ENCODE peak calls at places on chromosomes 7 and 10, in seven cellular contexts. One of them, this sample, is unnamed.
A peak's percentile ranks its signal among the peaks of the same experiment; 100 is the strongest.

GRCh38 chr7:46257766-46258448 is 336.8 kb upstream of the IGFBP3 start:
- DNase-seq in neural progenitor cell: no peak
- DNase-seq in PC-3: peak; percentile 94
- DNase-seq in GM23248: peak; percentile 96
- DNase-seq in GM23338: no peak
- DNase-seq in HCT116: peak; percentile 15
- DNase-seq in hepatocyte: no peak
- DNase-seq in this sample: no peak

GRCh38 chr10:86662186-86663045 is 5.9 kb upstream of the LDB3 start:
- DNase-seq in neural progenitor cell: no peak
- DNase-seq in PC-3: no peak
- DNase-seq in GM23248: no peak
- DNase-seq in GM23338: no peak
- DNase-seq in HCT116: no peak
- DNase-seq in hepatocyte: no peak
- DNase-seq in this sample: no peak

GRCh38 chr10:95537543-95537930 is 23.6 kb downstream of the SORBS1 start:
- DNase-seq in neural progenitor cell: no peak
- DNase-seq in PC-3: peak; percentile 88
- DNase-seq in GM23248: no peak
- DNase-seq in GM23338: no peak
- DNase-seq in HCT116: no peak
- DNase-seq in hepatocyte: no peak
- DNase-seq in this sample: no peak

GRCh38 chr10:80359644-80360043 is 3.1 kb downstream of the DYDC2 start:
- DNase-seq in neural progenitor cell: no peak
- DNase-seq in PC-3: no peak
- DNase-seq in GM23248: no peak
- DNase-seq in GM23338: no peak
- DNase-seq in HCT116: no peak
- DNase-seq in hepatocyte: no peak
- DNase-seq in this sample: no peak

GRCh38 chr10:13658256-13658655 is 71.5 kb downstream of the PRPF18 start:
- DNase-seq in neural progenitor cell: no peak
- DNase-seq in PC-3: no peak
- DNase-seq in GM23248: no peak
- DNase-seq in GM23338: no peak
- DNase-seq in HCT116: no peak
- DNase-seq in hepatocyte: no peak
- DNase-seq in this sample: no peak

GRCh38 chr7:114925443-114925842 is 3.5 kb downstream of the MDFIC start:
- DNase-seq in neural progenitor cell: no peak
- DNase-seq in PC-3: no peak
- DNase-seq in GM23248: no peak
- DNase-seq in GM23338: no peak
- DNase-seq in HCT116: no peak
- DNase-seq in hepatocyte: no peak
- DNase-seq in this sample: no peak

GRCh38 chr10:129767751-129768150 is 196.3 kb downstream of the EBF3 start:
- DNase-seq in neural progenitor cell: no peak
- DNase-seq in PC-3: no peak
- DNase-seq in GM23248: no peak
- DNase-seq in GM23338: no peak
- DNase-seq in HCT116: no peak
- DNase-seq in hepatocyte: no peak
- DNase-seq in this sample: no peak

GRCh38 chr7:26199301-26200112 is 1.0 kb downstream of the HNRNPA2B1 start:
- DNase-seq in neural progenitor cell: peak; percentile 86
- DNase-seq in PC-3: no peak
- DNase-seq in GM23248: peak; percentile 77
- DNase-seq in GM23338: peak; percentile 59
- DNase-seq in HCT116: no peak
- DNase-seq in hepatocyte: peak; percentile 77
- DNase-seq in this sample: peak; percentile 45

GRCh38 chr7:139522830-139523198 is 671 bp upstream of the CLEC2L start:
- DNase-seq in neural progenitor cell: no peak
- DNase-seq in PC-3: no peak
- DNase-seq in GM23248: no peak
- DNase-seq in GM23338: peak; percentile 27
- DNase-seq in HCT116: no peak
- DNase-seq in hepatocyte: no peak
- DNase-seq in this sample: no peak

GRCh38 chr7:74612015-74612829 is 45.3 kb upstream of the GTF2I start:
- DNase-seq in neural progenitor cell: peak; percentile 18
- DNase-seq in PC-3: no peak
- DNase-seq in GM23248: peak; percentile 29
- DNase-seq in GM23338: peak; percentile 45
- DNase-seq in HCT116: no peak
- DNase-seq in hepatocyte: no peak
- DNase-seq in this sample: no peak

DNA sequence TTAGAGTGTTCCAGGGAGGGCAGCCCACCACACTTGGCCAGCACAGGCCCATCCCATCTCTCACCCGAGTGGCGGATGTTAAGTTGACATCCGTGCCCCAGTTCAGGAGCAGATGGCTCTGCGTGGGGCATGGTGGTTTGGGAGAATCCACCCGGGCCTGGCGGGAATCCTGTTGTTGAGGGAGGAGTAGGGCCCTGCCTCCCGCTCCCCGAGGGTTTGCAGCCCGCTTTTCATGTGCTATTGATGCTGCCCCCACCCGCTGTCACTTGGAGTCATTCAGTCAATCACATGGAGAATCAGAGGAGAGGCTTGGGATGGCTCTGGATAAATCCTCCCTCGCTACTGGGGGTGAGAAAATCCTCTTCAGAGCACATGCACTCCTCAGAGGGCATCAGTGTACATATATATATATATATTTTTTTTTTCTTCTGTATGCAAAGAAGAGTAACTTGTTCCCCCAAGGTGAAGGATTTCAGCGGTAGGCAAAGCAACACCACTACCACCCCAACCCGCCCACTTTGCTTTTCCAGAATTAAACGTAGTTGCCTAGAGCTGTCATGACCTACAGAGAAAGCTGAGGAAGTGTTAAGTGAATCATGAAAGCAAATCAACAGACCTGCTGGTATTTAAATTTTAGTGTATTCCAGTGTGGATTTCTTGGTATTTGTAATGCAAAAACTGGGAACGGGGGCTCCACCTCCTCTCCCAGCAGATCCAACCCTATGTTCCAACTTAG is 450.7 kb upstream of the GALNT17 start:
- DNase-seq in neural progenitor cell: peak; percentile 44
- DNase-seq in PC-3: no peak
- DNase-seq in GM23248: no peak
- DNase-seq in GM23338: peak; percentile 50
- DNase-seq in HCT116: no peak
- DNase-seq in hepatocyte: no peak
- DNase-seq in this sample: no peak
- H3K4me2 ChIP-seq in neural progenitor cell: peak overlapping the region; percentile 63
- H3K4me2 ChIP-seq in PC-3: no peak overlapping the region
- H3K4me2 ChIP-seq in GM23248: no peak overlapping the region
- H3K4me2 ChIP-seq in GM23338: peak overlapping the region; percentile 53
- H3K4me2 ChIP-seq in HCT116: no peak overlapping the region
- H3K4me2 ChIP-seq in hepatocyte: peak overlapping the region; percentile 66
- H3K4me2 ChIP-seq in this sample: peak overlapping the region; percentile 96

DNA sequence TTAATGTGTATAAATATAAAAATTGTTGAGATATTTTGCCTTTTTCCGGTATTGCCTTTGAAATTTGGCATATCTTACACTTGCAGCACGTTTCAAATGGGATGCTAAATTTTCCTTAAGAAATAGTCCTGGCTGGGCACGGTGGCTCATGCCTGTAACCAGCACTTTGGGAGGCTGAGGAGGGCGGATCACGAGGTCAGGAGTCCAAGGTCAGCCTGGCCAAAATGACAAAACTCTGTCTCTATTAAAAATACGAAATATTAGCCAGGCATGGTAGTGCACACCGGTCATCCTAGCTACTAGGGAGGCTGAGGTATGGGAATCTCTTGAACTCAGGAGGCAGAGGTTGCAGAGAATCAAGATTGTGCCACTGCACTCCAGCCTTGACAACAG is 220.2 kb downstream of the PTEN start:
- DNase-seq in neural progenitor cell: no peak
- DNase-seq in PC-3: no peak
- DNase-seq in GM23248: no peak
- DNase-seq in GM23338: no peak
- DNase-seq in HCT116: no peak
- DNase-seq in hepatocyte: no peak
- DNase-seq in this sample: no peak
- TF ChIP-seq EZH2phosphoT487 in neural progenitor cell: no peak
- TF ChIP-seq EZH2phosphoT487 in PC-3: no peak
- TF ChIP-seq EZH2phosphoT487 in GM23248: no peak
- TF ChIP-seq EZH2phosphoT487 in GM23338: no peak
- TF ChIP-seq EZH2phosphoT487 in HCT116: no peak
- TF ChIP-seq EZH2phosphoT487 in hepatocyte: no peak
- TF ChIP-seq EZH2phosphoT487 in this sample: no peak

DNA sequence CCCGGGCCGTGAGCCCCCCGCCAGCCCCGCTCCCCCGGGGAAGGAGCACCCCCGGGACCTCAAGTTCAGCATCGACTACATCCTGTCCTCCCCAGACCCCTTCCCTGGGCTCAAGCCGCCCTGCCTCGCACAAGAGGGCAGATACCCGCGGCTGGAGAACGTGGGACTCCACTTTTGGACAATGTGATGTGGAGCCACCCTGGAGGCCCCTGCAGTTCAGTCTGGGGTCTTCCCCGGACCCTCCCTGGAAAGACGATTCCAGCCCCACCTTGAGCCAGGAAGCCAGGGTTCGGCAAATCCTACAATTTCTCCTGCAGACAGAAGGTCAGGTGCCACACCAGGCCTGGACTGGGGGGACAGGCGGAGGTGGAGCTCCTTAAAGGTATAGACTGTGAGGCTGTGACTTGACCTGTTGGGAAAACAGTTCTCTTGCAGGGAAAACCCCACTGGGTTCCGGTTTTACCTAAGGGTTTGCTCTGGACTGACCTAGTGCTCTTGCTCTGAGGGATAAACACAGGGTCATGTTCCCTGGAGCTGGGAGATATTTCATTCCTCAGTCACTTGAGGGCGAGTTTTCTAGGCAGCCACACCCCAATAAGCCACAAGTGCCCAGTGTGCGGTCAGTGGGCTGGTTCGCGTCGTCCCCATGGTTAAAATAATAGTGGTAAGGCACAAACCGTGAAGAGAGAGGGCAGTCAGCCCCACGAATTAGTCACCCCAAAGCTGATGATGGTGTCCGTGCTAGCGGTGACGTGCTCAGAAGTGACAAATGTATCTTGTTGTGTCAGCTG is 1.5 kb downstream of the FOXL3 start:
- DNase-seq in neural progenitor cell: no peak
- DNase-seq in PC-3: no peak
- DNase-seq in GM23248: no peak
- DNase-seq in GM23338: no peak
- DNase-seq in HCT116: no peak
- DNase-seq in hepatocyte: no peak
- DNase-seq in this sample: no peak
- TF ChIP-seq EZH2 in neural progenitor cell: no peak
- TF ChIP-seq EZH2 in PC-3: no peak
- TF ChIP-seq EZH2 in GM23248: peak; percentile 44
- TF ChIP-seq EZH2 in GM23338: no peak
- TF ChIP-seq EZH2 in HCT116: no peak
- TF ChIP-seq EZH2 in hepatocyte: no peak
- TF ChIP-seq EZH2 in this sample: no peak

DNA sequence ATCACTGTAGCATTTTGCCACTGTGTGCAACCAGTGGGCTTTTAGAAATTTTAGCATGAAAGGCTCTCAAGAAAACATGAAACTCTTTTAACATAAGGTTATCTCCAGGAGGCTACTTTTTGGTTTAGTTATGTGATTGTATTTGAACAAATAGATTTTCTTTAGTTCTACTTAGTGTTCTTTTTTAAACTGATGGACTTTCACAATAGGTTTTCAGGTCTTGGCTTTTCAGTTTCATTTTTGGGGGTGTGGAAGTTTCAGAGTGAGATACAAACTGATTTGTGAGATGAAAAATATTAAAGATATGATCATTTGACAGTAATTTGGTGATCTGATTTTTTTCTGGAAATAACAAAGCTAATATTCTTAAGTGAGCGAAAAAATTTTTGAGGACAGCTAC is 344.1 kb downstream of the PHF14 start:
- DNase-seq in neural progenitor cell: no peak
- DNase-seq in PC-3: no peak
- DNase-seq in GM23248: no peak
- DNase-seq in GM23338: no peak
- DNase-seq in HCT116: no peak
- DNase-seq in hepatocyte: no peak
- DNase-seq in this sample: peak; percentile 36
- H3K4me2 ChIP-seq in neural progenitor cell: no peak overlapping the region
- H3K4me2 ChIP-seq in PC-3: no peak overlapping the region
- H3K4me2 ChIP-seq in GM23248: no peak overlapping the region
- H3K4me2 ChIP-seq in GM23338: no peak overlapping the region
- H3K4me2 ChIP-seq in HCT116: no peak overlapping the region
- H3K4me2 ChIP-seq in hepatocyte: no peak overlapping the region
- H3K4me2 ChIP-seq in this sample: peak overlapping the region; percentile 41